ENCODE peak calls at places on chromosomes 13 and 19, in eight cellular contexts. W is neural crest cell, P is HFFc6, D is K562, O is GM13977, N is body of pancreas, F is fibroblast of mammary gland, S is chondrocyte. R is an unnamed sample.

GRCh38 chr19:4277051-4277700 is 1.9 kb upstream of the SHD start:
- DNase-seq in W (no peak), P (no peak), D (peak), O (no peak), N (no peak), F (no peak), S (no peak), R (no peak)

GRCh38 chr13:94239135-94239534 is 240.3 kb downstream of the DCT start:
- DNase-seq in W (no peak), P (peak), D (no peak), O (no peak), N (no peak), F (peak), S (no peak), R (no peak)

GRCh38 chr19:5680083-5680436 is 256 bp downstream of the MICOS13 start:
- DNase-seq in W (no peak), P (no peak), D (no peak), O (no peak), N (no peak), F (peak), S (no peak), R (no peak)

GRCh38 chr13:83272076-83272475 is 610.2 kb downstream of the SLITRK1 start:
- DNase-seq in W (no peak), P (no peak), D (no peak), O (no peak), N (no peak), F (no peak), S (no peak), R (no peak)

GRCh38 chr19:50870417-50871089 is 2.7 kb upstream of the KLK2 start:
- DNase-seq in W (no peak), P (no peak), D (peak), O (no peak), N (peak), F (peak), S (no peak), R (no peak)

GRCh38 chr13:79522583-79522982 is 41.6 kb downstream of the NDFIP2 start:
- DNase-seq in W (no peak), P (peak), D (no peak), O (peak), N (no peak), F (peak), S (no peak), R (no peak)

GRCh38 chr19:35039881-35040456 is 1.6 kb upstream of the HPN start:
- DNase-seq in W (no peak), P (no peak), D (no peak), O (no peak), N (no peak), F (no peak), S (no peak), R (no peak)

GRCh38 chr19:46634656-46635218 is 1.3 kb downstream of the GNG8 start:
- DNase-seq in W (no peak), P (no peak), D (no peak), O (no peak), N (no peak), F (no peak), S (no peak), R (no peak)

GRCh38 chr19:33486407-33486806 is 35.2 kb downstream of the PEPD start:
- DNase-seq in W (no peak), P (no peak), D (no peak), O (no peak), N (no peak), F (no peak), S (peak), R (no peak)

GRCh38 chr13:46492946-46493345 is 60.0 kb upstream of the LRCH1 start:
- DNase-seq in W (peak), P (peak), D (peak), O (peak), N (no peak), F (peak), S (no peak), R (no peak)

GRCh38 chr19:3073931-3074595 is 11.8 kb upstream of the TLE5 start:
- DNase-seq in W (no peak), P (no peak), D (no peak), O (no peak), N (peak), F (peak), S (no peak), R (no peak)

GRCh38 chr19:39379865-39380399 is 11.0 kb downstream of the PAF1 start:
- DNase-seq in W (no peak), P (no peak), D (no peak), O (no peak), N (no peak), F (no peak), S (no peak), R (no peak)

GRCh38 chr19:12733369-12733896 is 1.1 kb downstream of the TRIR start:
- DNase-seq in W (no peak), P (peak), D (peak), O (peak), N (no peak), F (peak), S (no peak), R (no peak)

GRCh38 chr13:98173431-98173921 is 3.6 kb downstream of the RNF113B start:
- DNase-seq in W (no peak), P (peak), D (no peak), O (no peak), N (peak), F (peak), S (no peak), R (no peak)

GRCh38 chr19:15534957-15535864 is 26.9 kb downstream of the CYP4F22 start:
- DNase-seq in W (no peak), P (no peak), D (no peak), O (no peak), N (no peak), F (no peak), S (no peak), R (no peak)

GRCh38 chr13:102000764-102001163 is 401.1 kb downstream of the FGF14 start:
- DNase-seq in W (no peak), P (no peak), D (no peak), O (no peak), N (no peak), F (no peak), S (no peak), R (no peak)

GRCh38 chr13:111204438-111205177 is 89.5 kb downstream of the ARHGEF7 start:
- DNase-seq in W (no peak), P (peak), D (no peak), O (no peak), N (peak), F (peak), S (no peak), R (peak)

GRCh38 chr13:41785402-41786142 is 175.3 kb downstream of the VWA8 start:
- DNase-seq in W (no peak), P (no peak), D (no peak), O (no peak), N (no peak), F (no peak), S (no peak), R (no peak)

GRCh38 chr13:73230714-73231113 is 171.9 kb downstream of the KLF5 start:
- DNase-seq in W (no peak), P (no peak), D (no peak), O (no peak), N (no peak), F (peak), S (no peak), R (no peak)

GRCh38 chr13:50015263-50015662 is at the start of gene KCNRG:
- DNase-seq in W (no peak), P (no peak), D (no peak), O (no peak), N (no peak), F (peak), S (no peak), R (no peak)

GRCh38 chr13:71606818-71607217 is 260.2 kb downstream of the DACH1 start:
- DNase-seq in W (no peak), P (no peak), D (no peak), O (no peak), N (no peak), F (no peak), S (no peak), R (no peak)

GRCh38 chr13:56528040-56528760 is 612.5 kb upstream of the PRR20A start:
- DNase-seq in W (no peak), P (no peak), D (no peak), O (no peak), N (no peak), F (no peak), S (no peak), R (no peak)

GRCh38 chr19:10158485-10158884 is 36.3 kb downstream of the DNMT1 start:
- DNase-seq in W (no peak), P (no peak), D (no peak), O (no peak), N (no peak), F (no peak), S (no peak), R (no peak)

GRCh38 chr13:80654638-80655249 is 313.8 kb upstream of the SPRY2 start:
- DNase-seq in W (no peak), P (no peak), D (no peak), O (no peak), N (peak), F (no peak), S (no peak), R (no peak)

GRCh38 chr13:103277099-103277498 is 210.9 kb upstream of the SLC10A2 start:
- DNase-seq in W (no peak), P (no peak), D (no peak), O (peak), N (no peak), F (no peak), S (no peak), R (no peak)
- TF ChIP-seq CTCF in W (no peak), P (no peak), D (no peak), O (no peak), N (no peak), F (no peak), S (no peak), R (no peak)

GRCh38 chr13:112703935-112704633 is 14.2 kb downstream of the ATP11A start:
- DNase-seq in W (no peak), P (no peak), D (peak), O (no peak), N (peak), F (no peak), S (no peak), R (no peak)
- TF ChIP-seq CTCF in W (no peak), P (no peak), D (no peak), O (no peak), N (no peak), F (no peak), S (no peak), R (no peak)

DNA sequence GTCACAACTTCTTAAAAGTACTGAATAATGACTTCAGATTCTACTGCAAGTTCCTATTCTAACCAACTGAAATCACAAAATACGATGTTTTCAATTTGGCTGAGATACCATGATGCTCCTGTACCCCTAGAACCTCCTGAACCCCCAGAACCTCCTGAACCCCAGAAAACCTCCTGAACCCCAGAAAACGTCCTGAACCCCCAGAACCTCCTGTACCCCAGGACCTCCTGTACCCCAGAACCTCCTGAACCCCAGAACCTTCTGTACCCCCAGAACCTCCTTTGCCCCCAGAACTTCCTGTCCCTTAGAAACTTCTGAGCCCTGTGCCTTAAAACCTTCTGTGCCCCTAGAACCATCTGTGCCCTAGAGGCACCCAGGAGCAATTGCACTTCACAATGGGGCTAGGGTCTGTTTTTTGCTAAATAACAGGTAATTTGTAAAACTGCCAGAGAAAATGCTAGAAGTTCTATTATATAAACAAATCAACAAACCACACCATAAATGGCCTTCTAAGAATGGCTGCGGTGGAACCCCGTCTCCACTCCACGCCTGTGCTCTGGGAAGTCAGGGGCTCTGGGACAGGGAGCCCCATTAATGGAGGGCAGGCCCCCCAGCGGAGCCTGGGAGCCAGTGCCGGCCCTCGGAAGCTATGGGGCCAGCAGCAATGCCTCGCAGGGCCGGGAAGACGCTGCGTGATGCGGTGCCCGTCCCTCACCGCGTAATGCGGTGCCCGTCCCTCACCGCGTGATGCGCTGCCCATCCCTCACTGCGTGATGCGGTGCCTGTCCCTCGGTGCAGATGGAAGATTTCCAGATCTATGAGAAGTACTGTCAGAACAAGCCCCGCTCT is 21.3 kb upstream of the F7 start:
- DNase-seq in W (no peak), P (no peak), D (no peak), O (no peak), N (no peak), F (no peak), S (peak), R (no peak)
- TF ChIP-seq CTCF in W (peak), P (peak), D (no peak), O (no peak), N (no peak), F (no peak), S (peak), R (no peak)

GRCh38 chr19:58338825-58339558 is 12.2 kb downstream of the ZSCAN22 start:
- DNase-seq in W (peak), P (no peak), D (no peak), O (no peak), N (no peak), F (peak), S (peak), R (no peak)
- TF ChIP-seq CTCF in W (peak), P (peak), D (peak), O (no peak), N (no peak), F (no peak), S (peak), R (peak)

GRCh38 chr13:70353096-70353495 is 244.8 kb upstream of the KLHL1 start:
- DNase-seq in W (no peak), P (no peak), D (no peak), O (no peak), N (no peak), F (no peak), S (no peak), R (no peak)
- TF ChIP-seq CTCF in W (no peak), P (no peak), D (no peak), O (no peak), N (no peak), F (no peak), S (peak), R (no peak)

GRCh38 chr13:51731759-51732158 is 72.2 kb downstream of the DHRS12 start:
- DNase-seq in W (no peak), P (peak), D (no peak), O (no peak), N (no peak), F (peak), S (no peak), R (no peak)
- TF ChIP-seq CTCF in W (no peak), P (peak), D (no peak), O (no peak), N (peak), F (peak), S (peak), R (peak)

GRCh38 chr13:23380534-23380933 is 53.0 kb downstream of the SACS start:
- DNase-seq in W (no peak), P (peak), D (no peak), O (no peak), N (no peak), F (peak), S (no peak), R (no peak)

GRCh38 chr13:23378009-23378632 is 55.4 kb downstream of the SACS start:
- DNase-seq in W (no peak), P (peak), D (no peak), O (peak), N (no peak), F (peak), S (no peak), R (peak)

GRCh38 chr13:23377603-23378002 is 55.9 kb downstream of the SACS start:
- DNase-seq in W (no peak), P (no peak), D (no peak), O (no peak), N (no peak), F (no peak), S (no peak), R (no peak)

GRCh38 chr13:23372264-23372905 is 61.1 kb downstream of the SACS start:
- DNase-seq in W (no peak), P (peak), D (no peak), O (peak), N (no peak), F (peak), S (no peak), R (no peak)

DNA sequence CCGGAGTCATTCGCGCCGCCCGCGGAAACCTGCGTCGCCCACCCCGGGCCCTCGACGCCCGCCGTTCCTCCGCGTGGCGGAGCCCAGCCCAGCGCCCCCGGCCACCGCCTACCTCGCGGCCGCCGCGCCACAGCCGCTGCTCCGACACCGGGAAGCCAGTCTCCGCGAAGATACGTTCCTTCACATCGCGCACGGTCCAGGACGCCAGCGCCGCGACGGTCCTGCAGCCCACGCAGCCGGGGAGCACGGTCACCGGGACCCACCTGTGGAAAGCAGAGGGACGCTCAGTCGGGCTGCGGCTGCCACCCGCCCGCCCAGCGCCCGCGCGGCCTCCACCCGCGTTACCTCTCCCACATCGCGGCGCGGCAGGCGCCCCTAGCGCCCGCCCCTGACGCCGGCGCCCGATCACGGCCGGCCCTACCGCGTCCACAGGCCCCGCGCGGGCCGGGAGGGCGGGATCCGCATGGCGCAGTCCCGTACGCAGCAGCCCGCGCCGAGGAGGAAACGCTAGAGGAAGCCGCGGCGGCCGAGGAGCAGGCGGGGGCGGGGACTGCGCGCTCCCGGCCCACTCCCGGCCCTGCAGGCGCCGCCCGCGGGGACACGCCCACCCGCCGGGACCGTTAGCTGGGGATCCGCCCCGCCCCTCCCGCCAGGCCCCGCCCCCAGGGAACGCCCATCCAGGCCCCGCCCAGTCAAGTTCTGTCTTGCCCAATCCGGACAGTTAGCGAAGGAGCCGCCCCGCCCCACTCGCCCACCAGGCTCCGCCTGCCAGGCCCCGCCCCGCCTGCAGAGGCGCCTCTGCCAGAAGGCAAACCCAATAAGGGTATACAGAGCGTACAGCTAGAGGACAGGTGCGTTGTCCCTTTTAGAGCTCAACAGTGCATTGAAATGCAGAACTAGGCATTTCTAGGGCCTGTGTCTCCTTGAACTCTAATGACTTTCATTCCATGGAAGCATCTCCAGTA is 58.2 kb downstream of the SACS start:
- DNase-seq in W (peak), P (peak), D (peak), O (peak), N (peak), F (peak), S (peak), R (peak)
- TF ChIP-seq CTCF in W (peak), P (peak), D (no peak), O (peak), N (no peak), F (no peak), S (peak), R (peak)

GRCh38 chr13:91946498-91947070 is 548.2 kb downstream of the GPC5 start:
- DNase-seq in W (peak), P (no peak), D (no peak), O (peak), N (no peak), F (no peak), S (no peak), R (peak)
- TF ChIP-seq CTCF in W (peak), P (peak), D (no peak), O (peak), N (no peak), F (no peak), S (peak), R (peak)

GRCh38 chr19:40741527-40742390 is 8.5 kb downstream of the ACTMAP start:
- DNase-seq in W (no peak), P (no peak), D (no peak), O (no peak), N (no peak), F (no peak), S (no peak), R (no peak)
- TF ChIP-seq CTCF in W (no peak), P (no peak), D (peak), O (no peak), N (no peak), F (no peak), S (no peak), R (no peak)

GRCh38 chr19:54189020-54189667 is at the start of gene MBOAT7:
- DNase-seq in W (no peak), P (no peak), D (peak), O (peak), N (no peak), F (no peak), S (peak), R (no peak)
- TF ChIP-seq CTCF in W (peak), P (peak), D (no peak), O (peak), N (no peak), F (no peak), S (peak), R (peak)